ENCODE peak calls at places on chromosome 19, in six cellular contexts. One of them, this sample, is unnamed.

GRCh38 chr19:45765365-45766292 is 3.4 kb downstream of the SIX5 start:
- DNase-seq in mucosa of descending colon: no peak
- DNase-seq in body of pancreas: no peak
- DNase-seq in lung: no peak
- DNase-seq in epithelial cell of esophagus: no peak
- DNase-seq in colonic mucosa: no peak
- DNase-seq in this sample: no peak

GRCh38 chr19:10452726-10453620 is 32.6 kb downstream of the PDE4A start:
- DNase-seq in colonic mucosa: no peak
- DNase-seq in lung: no peak
- DNase-seq in body of pancreas: no peak
- DNase-seq in epithelial cell of esophagus: no peak
- DNase-seq in mucosa of descending colon: no peak
- DNase-seq in this sample: no peak

GRCh38 chr19:48196933-48197665 is 26.6 kb downstream of the ZSWIM9 start:
- DNase-seq in body of pancreas: no peak
- DNase-seq in epithelial cell of esophagus: no peak
- DNase-seq in mucosa of descending colon: no peak
- DNase-seq in lung: no peak
- DNase-seq in colonic mucosa: no peak
- DNase-seq in this sample: no peak

GRCh38 chr19:18848860-18849661 is 17.3 kb downstream of the UPF1 start:
- DNase-seq in colonic mucosa: peak
- DNase-seq in mucosa of descending colon: peak
- DNase-seq in body of pancreas: no peak
- DNase-seq in epithelial cell of esophagus: peak
- DNase-seq in lung: peak
- DNase-seq in this sample: peak

GRCh38 chr19:13025819-13026477 is 30.7 kb downstream of the NFIX start:
- DNase-seq in lung: no peak
- DNase-seq in mucosa of descending colon: no peak
- DNase-seq in body of pancreas: no peak
- DNase-seq in colonic mucosa: no peak
- DNase-seq in epithelial cell of esophagus: no peak
- DNase-seq in this sample: peak

GRCh38 chr19:44303976-44304568 is 753 bp downstream of the ZNF235 start:
- DNase-seq in mucosa of descending colon: peak
- DNase-seq in lung: no peak
- DNase-seq in colonic mucosa: peak
- DNase-seq in body of pancreas: peak
- DNase-seq in epithelial cell of esophagus: no peak
- DNase-seq in this sample: no peak

GRCh38 chr19:50167314-50167721 is 4.2 kb upstream of the IZUMO2 start:
- DNase-seq in epithelial cell of esophagus: no peak
- DNase-seq in mucosa of descending colon: peak
- DNase-seq in body of pancreas: peak
- DNase-seq in lung: no peak
- DNase-seq in colonic mucosa: peak
- DNase-seq in this sample: no peak

GRCh38 chr19:19606021-19606420 is 12.5 kb downstream of the PBX4 start:
- DNase-seq in colonic mucosa: peak
- DNase-seq in mucosa of descending colon: peak
- DNase-seq in body of pancreas: no peak
- DNase-seq in lung: no peak
- DNase-seq in epithelial cell of esophagus: peak
- DNase-seq in this sample: no peak

GRCh38 chr19:18636969-18637629 is at the start of gene KLHL26:
- DNase-seq in body of pancreas: no peak
- DNase-seq in colonic mucosa: no peak
- DNase-seq in mucosa of descending colon: no peak
- DNase-seq in epithelial cell of esophagus: no peak
- DNase-seq in lung: no peak
- DNase-seq in this sample: no peak

GRCh38 chr19:741506-742131 is 9.3 kb upstream of the MISP start:
- DNase-seq in lung: no peak
- DNase-seq in mucosa of descending colon: no peak
- DNase-seq in epithelial cell of esophagus: no peak
- DNase-seq in colonic mucosa: no peak
- DNase-seq in body of pancreas: no peak
- DNase-seq in this sample: no peak

GRCh38 chr19:33467851-33468250 is 53.7 kb downstream of the PEPD start:
- DNase-seq in lung: no peak
- DNase-seq in mucosa of descending colon: no peak
- DNase-seq in epithelial cell of esophagus: no peak
- DNase-seq in colonic mucosa: no peak
- DNase-seq in body of pancreas: no peak
- DNase-seq in this sample: no peak

GRCh38 chr19:289651-290538 is 1.3 kb downstream of the PLPP2 start:
- DNase-seq in epithelial cell of esophagus: peak
- DNase-seq in body of pancreas: peak
- DNase-seq in mucosa of descending colon: peak
- DNase-seq in colonic mucosa: peak
- DNase-seq in lung: no peak
- DNase-seq in this sample: no peak

GRCh38 chr19:45547965-45548609 is 36.5 kb downstream of the OPA3 start:
- DNase-seq in lung: no peak
- DNase-seq in epithelial cell of esophagus: peak
- DNase-seq in body of pancreas: no peak
- DNase-seq in colonic mucosa: peak
- DNase-seq in mucosa of descending colon: peak
- DNase-seq in this sample: peak

GRCh38 chr19:32387701-32388392 is 17.7 kb upstream of the DPY19L3 start:
- DNase-seq in epithelial cell of esophagus: peak
- DNase-seq in colonic mucosa: peak
- DNase-seq in lung: no peak
- DNase-seq in body of pancreas: peak
- DNase-seq in mucosa of descending colon: peak
- DNase-seq in this sample: peak

GRCh38 chr19:55220525-55220924 is 8.0 kb downstream of the TMEM86B start:
- DNase-seq in colonic mucosa: no peak
- DNase-seq in mucosa of descending colon: no peak
- DNase-seq in body of pancreas: no peak
- DNase-seq in lung: no peak
- DNase-seq in epithelial cell of esophagus: no peak
- DNase-seq in this sample: no peak

GRCh38 chr19:10295847-10296591 is 6.3 kb downstream of the ICAM5 start:
- DNase-seq in body of pancreas: no peak
- DNase-seq in mucosa of descending colon: no peak
- DNase-seq in colonic mucosa: no peak
- DNase-seq in epithelial cell of esophagus: no peak
- DNase-seq in lung: no peak
- DNase-seq in this sample: no peak

GRCh38 chr19:11964496-11964857 is 363 bp upstream of the ZNF763 start:
- DNase-seq in lung: peak
- DNase-seq in epithelial cell of esophagus: no peak
- DNase-seq in body of pancreas: no peak
- DNase-seq in colonic mucosa: no peak
- DNase-seq in mucosa of descending colon: no peak
- DNase-seq in this sample: no peak
- TF ChIP-seq CTCF in lung: no peak
- TF ChIP-seq CTCF in epithelial cell of esophagus: peak
- TF ChIP-seq CTCF in body of pancreas: no peak
- TF ChIP-seq CTCF in colonic mucosa: no peak
- TF ChIP-seq CTCF in mucosa of descending colon: no peak
- TF ChIP-seq CTCF in this sample: peak

GRCh38 chr19:35000338-35000646 is 169 bp downstream of the GRAMD1A start:
- DNase-seq in lung: no peak
- DNase-seq in colonic mucosa: no peak
- DNase-seq in body of pancreas: no peak
- DNase-seq in epithelial cell of esophagus: no peak
- DNase-seq in mucosa of descending colon: no peak
- DNase-seq in this sample: no peak
- H3K4me3 ChIP-seq in lung: peak
- H3K4me3 ChIP-seq in colonic mucosa: peak
- H3K4me3 ChIP-seq in body of pancreas: peak
- H3K4me3 ChIP-seq in epithelial cell of esophagus: peak
- H3K4me3 ChIP-seq in mucosa of descending colon: peak
- H3K4me3 ChIP-seq in this sample: peak

DNA sequence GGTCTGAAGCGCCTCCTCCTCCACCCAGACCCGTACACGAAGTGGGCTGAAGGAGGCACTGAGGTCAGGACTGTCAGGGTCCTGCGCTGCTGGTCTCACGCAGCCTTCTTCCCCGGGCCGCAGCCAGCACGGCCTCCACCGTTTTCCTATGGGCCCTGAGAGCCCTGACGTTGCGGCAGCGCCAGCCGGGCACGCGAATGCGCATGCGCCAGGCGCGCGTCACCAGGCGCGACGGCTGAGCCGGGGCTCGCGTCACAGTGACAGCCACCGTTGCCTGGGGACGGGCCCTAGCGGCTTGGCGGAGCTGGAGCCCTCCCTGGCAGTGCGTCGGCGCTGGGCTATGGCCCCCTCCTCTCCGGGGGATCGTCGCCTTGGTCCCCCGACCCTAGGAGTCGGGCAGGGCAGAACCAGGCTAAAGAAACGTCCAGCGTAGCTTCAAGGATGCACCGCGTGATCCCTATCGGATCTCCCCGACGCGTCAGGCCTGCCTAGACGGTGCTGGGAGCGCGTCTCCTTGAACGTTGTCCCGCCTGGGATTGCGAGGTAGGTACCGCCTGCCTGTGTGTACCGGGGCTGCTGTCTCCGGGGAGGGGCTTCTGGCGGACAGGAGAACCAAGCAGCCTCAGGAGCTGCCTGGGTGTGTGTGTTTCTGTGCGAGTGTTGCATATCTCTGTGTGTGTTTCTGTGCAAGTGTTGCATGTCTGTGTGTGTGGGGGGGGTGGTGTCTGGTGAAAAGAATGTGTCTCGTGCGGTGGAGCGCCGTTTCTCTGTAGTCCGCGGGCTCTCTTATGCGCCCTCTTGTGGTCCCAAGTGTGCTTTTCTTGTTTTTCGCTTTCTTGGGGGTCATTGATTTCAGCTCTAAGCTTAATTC is 43.2 kb downstream of the ZNF571 start:
- DNase-seq in colonic mucosa: peak
- DNase-seq in mucosa of descending colon: peak
- DNase-seq in body of pancreas: no peak
- DNase-seq in epithelial cell of esophagus: peak
- DNase-seq in lung: no peak
- DNase-seq in this sample: peak
- TF ChIP-seq CTCF in colonic mucosa: no peak
- TF ChIP-seq CTCF in mucosa of descending colon: no peak
- TF ChIP-seq CTCF in body of pancreas: no peak
- TF ChIP-seq CTCF in epithelial cell of esophagus: peak
- TF ChIP-seq CTCF in lung: no peak
- TF ChIP-seq CTCF in this sample: peak

DNA sequence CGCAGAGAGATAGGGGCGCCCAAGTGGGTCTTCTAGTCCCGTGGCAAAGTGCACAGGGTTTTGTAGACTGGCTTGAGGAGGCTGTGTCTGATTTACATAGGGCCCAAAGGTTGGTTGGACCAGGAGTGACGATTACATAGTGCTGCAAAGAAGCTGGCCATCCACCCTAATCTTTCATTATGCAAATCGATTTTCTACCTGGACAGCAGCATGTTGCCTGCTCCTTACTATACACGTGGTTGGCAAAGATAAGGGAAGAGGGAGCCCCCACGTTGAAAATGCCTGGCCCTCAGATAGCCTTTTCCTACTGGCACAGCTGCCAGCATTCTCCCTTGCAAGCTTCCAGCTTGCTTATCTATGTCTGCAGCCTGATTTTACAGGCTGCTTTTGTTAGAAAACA is 28.4 kb downstream of the OR10H4 start:
- DNase-seq in lung: no peak
- DNase-seq in epithelial cell of esophagus: no peak
- DNase-seq in body of pancreas: no peak
- DNase-seq in mucosa of descending colon: no peak
- DNase-seq in colonic mucosa: no peak
- DNase-seq in this sample: no peak
- H3K4me3 ChIP-seq in lung: no peak
- H3K4me3 ChIP-seq in epithelial cell of esophagus: no peak
- H3K4me3 ChIP-seq in body of pancreas: no peak
- H3K4me3 ChIP-seq in mucosa of descending colon: no peak
- H3K4me3 ChIP-seq in colonic mucosa: no peak
- H3K4me3 ChIP-seq in this sample: no peak

GRCh38 chr19:38592940-38593339 is 24.8 kb downstream of the MAP4K1 start:
- DNase-seq in lung: no peak
- DNase-seq in body of pancreas: no peak
- DNase-seq in mucosa of descending colon: no peak
- DNase-seq in colonic mucosa: no peak
- DNase-seq in epithelial cell of esophagus: no peak
- DNase-seq in this sample: no peak
- TF ChIP-seq CTCF in lung: no peak
- TF ChIP-seq CTCF in body of pancreas: no peak
- TF ChIP-seq CTCF in mucosa of descending colon: no peak
- TF ChIP-seq CTCF in colonic mucosa: no peak
- TF ChIP-seq CTCF in epithelial cell of esophagus: no peak
- TF ChIP-seq CTCF in this sample: peak

GRCh38 chr19:1828279-1829238 is 16.5 kb upstream of the ATP8B3 start:
- DNase-seq in epithelial cell of esophagus: no peak
- DNase-seq in colonic mucosa: no peak
- DNase-seq in body of pancreas: no peak
- DNase-seq in lung: no peak
- DNase-seq in mucosa of descending colon: no peak
- DNase-seq in this sample: no peak

GRCh38 chr19:1827566-1828278 is 15.6 kb upstream of the ATP8B3 start:
- DNase-seq in epithelial cell of esophagus: no peak
- DNase-seq in colonic mucosa: no peak
- DNase-seq in lung: no peak
- DNase-seq in mucosa of descending colon: no peak
- DNase-seq in body of pancreas: no peak
- DNase-seq in this sample: no peak

GRCh38 chr19:1825909-1826556 is 14.0 kb upstream of the ATP8B3 start:
- DNase-seq in epithelial cell of esophagus: peak
- DNase-seq in lung: peak
- DNase-seq in mucosa of descending colon: peak
- DNase-seq in body of pancreas: peak
- DNase-seq in colonic mucosa: peak
- DNase-seq in this sample: peak

GRCh38 chr19:1824252-1824622 is 12.2 kb upstream of the ATP8B3 start:
- DNase-seq in body of pancreas: no peak
- DNase-seq in colonic mucosa: no peak
- DNase-seq in epithelial cell of esophagus: no peak
- DNase-seq in lung: no peak
- DNase-seq in mucosa of descending colon: no peak
- DNase-seq in this sample: no peak

GRCh38 chr19:1826557-1827521 is 14.8 kb upstream of the ATP8B3 start:
- DNase-seq in epithelial cell of esophagus: no peak
- DNase-seq in body of pancreas: no peak
- DNase-seq in mucosa of descending colon: no peak
- DNase-seq in colonic mucosa: no peak
- DNase-seq in lung: no peak
- DNase-seq in this sample: no peak
- H3K4me3 ChIP-seq in epithelial cell of esophagus: no peak
- H3K4me3 ChIP-seq in body of pancreas: no peak
- H3K4me3 ChIP-seq in mucosa of descending colon: no peak
- H3K4me3 ChIP-seq in colonic mucosa: no peak
- H3K4me3 ChIP-seq in lung: no peak
- H3K4me3 ChIP-seq in this sample: no peak

GRCh38 chr19:53647350-53647749 is 15.6 kb downstream of the DPRX start:
- DNase-seq in mucosa of descending colon: no peak
- DNase-seq in epithelial cell of esophagus: no peak
- DNase-seq in body of pancreas: no peak
- DNase-seq in colonic mucosa: no peak
- DNase-seq in lung: no peak
- DNase-seq in this sample: no peak
- TF ChIP-seq CTCF in mucosa of descending colon: no peak
- TF ChIP-seq CTCF in epithelial cell of esophagus: no peak
- TF ChIP-seq CTCF in body of pancreas: no peak
- TF ChIP-seq CTCF in colonic mucosa: no peak
- TF ChIP-seq CTCF in lung: no peak
- TF ChIP-seq CTCF in this sample: no peak